ENCODE peak calls at places on chromosome 15, in six cellular contexts. K is thoracic aorta, I is psoas muscle, L is suprapubic skin, H is SK-N-SH, S is mesenchymal stem cell. N is an unnamed sample.

GRCh38 chr15:50333229-50333628 is 21.8 kb downstream of the GABPB1 start:
- DNase-seq in H (no peak), I (no peak), K (no peak), L (no peak), S (no peak), N (no peak)

GRCh38 chr15:90351479-90352108 is 490 bp upstream of the ZNF774 start:
- DNase-seq in K (no peak), I (no peak), H (no peak), S (no peak), L (no peak), N (peak; percentile 86)

GRCh38 chr15:100918690-100919480 is at the start of gene LRRK1:
- DNase-seq in L (no peak), H (peak; percentile 83), K (no peak), S (peak; percentile 55), I (peak; percentile 61), N (peak; percentile 88)

GRCh38 chr15:32818758-32819405 is 101.1 kb downstream of the GREM1 start:
- DNase-seq in H (no peak), I (no peak), L (no peak), K (no peak), S (peak; percentile 86), N (peak; percentile 13)

GRCh38 chr15:50907866-50908208 is 646 bp upstream of the AP4E1 start:
- DNase-seq in I (no peak), S (peak; percentile 61), K (no peak), H (no peak), L (no peak), N (no peak)

GRCh38 chr15:23518104-23518503 is 47.4 kb upstream of the MKRN3 start:
- DNase-seq in H (no peak), I (no peak), L (no peak), S (no peak), K (no peak), N (no peak)

GRCh38 chr15:67828969-67829646 is 3.8 kb downstream of the SKOR1 start:
- DNase-seq in I (peak; percentile 29), H (no peak), L (no peak), K (no peak), S (no peak), N (peak; percentile 68)

GRCh38 chr15:64528871-64529270 is 68.5 kb downstream of the ZNF609 start:
- DNase-seq in H (no peak), L (no peak), K (no peak), I (no peak), S (no peak), N (no peak)

GRCh38 chr15:68681836-68682235 is 103.0 kb downstream of the CORO2B start:
- DNase-seq in L (peak; percentile 72), S (no peak), K (no peak), H (no peak), I (no peak), N (peak; percentile 35)

GRCh38 chr15:65952425-65953053 is 83.2 kb downstream of the RAB11A start:
- DNase-seq in L (no peak), K (no peak), I (no peak), H (no peak), S (peak; percentile 69), N (peak; percentile 75)

GRCh38 chr15:87781959-87782625 is 474.4 kb downstream of the NTRK3 start:
- DNase-seq in L (no peak), S (no peak), K (no peak), I (no peak), H (no peak), N (no peak)

GRCh38 chr15:85518979-85519761 is 138.8 kb downstream of the AKAP13 start:
- DNase-seq in L (no peak), K (no peak), I (no peak), H (no peak), S (peak; percentile 29), N (no peak)

GRCh38 chr15:76098685-76099084 is 38.9 kb downstream of the TMEM266 start:
- DNase-seq in H (no peak), K (no peak), S (no peak), L (no peak), I (no peak), N (no peak)

GRCh38 chr15:78810003-78810376 is 1.3 kb downstream of the ADAMTS7 start:
- DNase-seq in L (no peak), H (no peak), K (no peak), S (no peak), I (no peak), N (no peak)
- H3K4me3 ChIP-seq in L (peak overlapping the region; percentile 64), H (peak overlapping the region; percentile 65), K (peak overlapping the region; percentile 97), S (peak overlapping the region; percentile 75), I (peak overlapping the region; percentile 80), N (peak overlapping the region; percentile 79)

DNA sequence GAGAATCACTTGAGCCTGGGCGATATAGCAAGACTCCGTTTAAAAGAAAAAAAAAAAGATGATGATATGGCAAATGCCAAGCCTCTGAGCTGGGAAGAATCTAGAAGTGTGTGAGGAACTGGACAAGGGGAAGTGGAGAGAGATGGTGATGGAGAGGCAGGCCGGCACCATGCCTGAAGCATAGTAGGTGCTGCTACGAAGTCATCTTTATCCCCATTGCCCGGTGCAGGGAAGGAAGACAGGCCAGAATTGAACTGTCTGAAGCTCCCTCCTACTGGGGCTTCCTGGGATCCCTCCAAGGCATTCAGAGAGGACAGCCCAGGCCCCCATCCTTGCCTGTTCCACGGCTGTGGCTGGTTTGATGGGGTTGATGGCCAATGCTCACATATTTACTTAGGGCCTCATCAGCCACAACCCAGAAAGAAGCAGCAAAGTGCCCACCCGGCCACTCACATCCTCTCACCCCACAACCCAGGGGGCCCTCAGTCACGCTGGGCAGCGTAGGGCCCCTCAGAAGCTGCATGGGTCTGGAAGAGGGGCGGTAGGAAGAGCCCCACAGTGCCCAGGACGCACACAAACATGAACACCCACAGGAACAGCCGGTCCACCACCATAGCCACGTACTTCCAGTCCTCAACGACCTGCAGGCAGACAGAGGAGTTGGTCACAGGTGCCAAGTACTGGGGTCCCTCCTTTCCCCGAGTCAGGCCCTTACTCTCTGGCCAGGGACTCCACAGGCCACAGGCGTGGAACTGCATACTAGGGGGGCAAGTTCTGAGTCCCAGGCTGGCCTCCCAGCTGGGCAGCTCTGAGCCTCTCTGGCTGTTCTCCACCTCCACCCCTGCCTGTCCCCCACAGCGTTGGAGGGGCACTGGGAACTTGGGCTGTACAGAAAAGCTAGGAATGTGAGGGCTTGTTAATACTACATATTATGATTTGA is 4.1 kb upstream of the CHRNA3 start:
- DNase-seq in K (no peak), S (no peak), H (no peak), I (no peak), L (peak; percentile 60), N (peak; percentile 28)
- H3K27me3 ChIP-seq in K (peaks cover 11% of the 10 kb centered on the region), S (peaks cover 95% of the 10 kb centered on the region), H (peaks cover 60% of the 10 kb centered on the region), I (peaks cover 44% of the 10 kb centered on the region), L (peaks cover 62% of the 10 kb centered on the region), N (peaks cover 24% of the 10 kb centered on the region)

DNA sequence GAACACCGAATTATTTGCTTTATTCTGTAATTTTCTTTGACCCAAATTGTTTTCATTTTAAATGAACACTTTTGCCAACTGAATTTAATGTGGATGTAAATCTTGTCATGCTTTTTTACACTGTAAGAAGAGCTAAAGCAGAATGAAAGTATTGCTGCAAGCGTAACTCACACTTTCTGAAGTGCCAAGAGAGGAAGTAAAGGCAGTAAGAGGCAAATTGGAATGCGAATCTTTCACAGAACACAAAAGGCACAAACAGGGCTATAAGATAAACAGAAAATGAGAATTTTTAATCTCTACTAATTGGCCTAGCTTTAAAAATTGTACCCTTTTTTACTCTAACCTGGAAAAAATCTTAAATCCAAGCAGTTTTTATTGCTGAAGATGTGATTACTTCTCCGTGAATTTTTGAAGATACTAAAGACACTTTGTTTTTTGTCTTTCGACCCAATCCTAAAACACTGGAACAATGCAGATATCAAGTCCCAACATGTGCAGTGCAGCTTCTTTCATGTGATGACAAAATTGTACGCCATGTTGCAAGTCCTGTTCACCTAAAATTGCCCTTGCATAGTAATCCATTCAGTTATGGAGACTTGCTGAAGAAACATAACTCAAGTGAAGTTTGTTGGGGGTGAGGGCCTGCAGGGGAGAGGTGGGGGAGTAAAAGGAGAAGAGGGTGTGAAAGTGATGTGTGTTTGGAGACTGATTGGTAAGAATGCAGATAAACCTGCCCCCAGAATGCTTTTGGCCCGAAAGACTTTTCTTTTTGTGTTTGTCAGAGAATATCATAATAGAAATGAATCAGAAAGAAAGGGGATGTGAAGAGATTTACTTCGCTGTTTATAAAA is 1.4 kb downstream of the ARID3B start:
- DNase-seq in K (no peak), I (no peak), H (no peak), S (no peak), L (no peak), N (no peak)
- H3K4me3 ChIP-seq in K (peak overlapping the region; percentile 99), I (peak overlapping the region; percentile 93), H (peak overlapping the region; percentile 86), S (no peak overlapping the region), L (peak overlapping the region; percentile 90), N (peak overlapping the region; percentile 95)

DNA sequence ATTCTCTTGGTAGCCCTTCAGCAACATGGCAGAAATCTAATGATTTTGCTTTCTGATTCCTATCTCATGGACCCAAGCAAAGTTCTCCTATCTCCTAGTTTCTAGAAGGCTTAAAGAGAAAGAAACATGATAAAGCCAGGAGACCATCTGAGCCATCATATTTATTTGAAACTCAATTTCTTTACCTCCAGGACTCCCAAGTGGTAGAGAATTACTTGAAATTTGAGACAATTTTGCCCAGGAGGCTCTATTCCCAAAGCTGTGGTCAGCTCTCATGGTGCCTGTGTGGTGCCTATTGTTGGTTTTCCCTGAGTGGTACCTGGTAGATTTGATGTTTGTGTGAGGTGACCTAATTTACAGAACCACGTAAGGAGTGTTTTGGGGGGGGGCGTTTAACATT is 38.8 kb downstream of the CHP1 start:
- DNase-seq in H (no peak), K (no peak), L (no peak), S (no peak), I (no peak), N (no peak)
- H3K27me3 ChIP-seq in H (no peaks in the 10 kb centered on the region), K (no peaks in the 10 kb centered on the region), L (no peaks in the 10 kb centered on the region), S (no peaks in the 10 kb centered on the region), I (no peaks in the 10 kb centered on the region), N (no peaks in the 10 kb centered on the region)

GRCh38 chr15:70491183-70491621 is 272.2 kb downstream of the UACA start:
- DNase-seq in L (no peak), I (no peak), S (peak; percentile 56), K (no peak), H (no peak), N (no peak)

GRCh38 chr15:70491641-70492040 is 271.7 kb downstream of the UACA start:
- DNase-seq in I (no peak), K (no peak), L (no peak), H (no peak), S (no peak), N (no peak)

GRCh38 chr15:70493376-70493775 is 270.0 kb downstream of the UACA start:
- DNase-seq in L (no peak), I (no peak), K (no peak), S (no peak), H (no peak), N (no peak)

GRCh38 chr15:70493787-70494514 is 269.4 kb downstream of the UACA start:
- DNase-seq in I (no peak), L (no peak), H (no peak), S (peak; percentile 78), K (no peak), N (no peak)

DNA sequence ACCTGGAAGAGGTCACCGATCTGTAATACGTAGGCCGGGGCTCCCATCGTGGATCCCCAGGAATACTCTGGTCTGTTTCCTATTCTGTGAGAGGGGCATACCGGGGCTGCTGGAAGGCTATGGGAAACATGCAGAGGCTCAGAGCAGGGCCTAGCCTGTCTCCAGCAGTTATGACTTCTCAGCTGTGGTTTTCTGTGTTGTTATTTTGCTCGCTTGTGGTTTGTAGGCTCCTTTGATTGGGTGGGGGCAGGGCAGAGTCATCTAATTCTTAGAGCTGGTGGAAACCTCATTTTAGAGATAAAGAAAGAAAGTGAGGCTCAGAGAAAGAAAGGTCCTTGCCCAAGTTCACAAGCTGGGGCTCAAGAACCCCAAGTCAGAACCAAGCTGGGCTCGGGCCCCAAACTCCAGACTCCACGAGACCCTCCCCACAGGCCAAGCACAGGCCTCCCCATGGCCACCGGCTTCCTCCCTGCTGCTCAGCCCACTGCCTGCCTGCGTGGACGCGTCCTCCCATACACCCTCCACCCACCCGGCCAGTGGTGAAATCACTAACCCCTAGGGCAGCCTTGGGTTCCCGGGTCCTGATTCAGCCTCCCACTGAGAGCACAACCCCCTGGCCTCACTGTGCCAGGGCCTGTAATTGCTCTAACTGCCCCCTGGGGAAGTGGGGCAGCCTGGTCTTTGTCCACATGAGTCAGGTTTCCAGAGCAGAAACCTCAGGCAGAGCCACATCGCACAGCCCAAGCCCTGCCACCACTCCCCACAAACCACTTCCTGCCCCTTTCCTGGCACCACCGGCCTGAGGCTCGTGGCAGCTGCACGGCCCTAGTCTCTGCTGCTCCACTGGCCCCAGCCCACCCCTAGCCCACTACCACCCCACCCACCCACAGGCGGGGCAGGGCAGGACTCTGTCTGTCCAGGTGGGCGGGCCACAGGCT is 270.8 kb downstream of the UACA start:
- DNase-seq in S (peak; percentile 94), H (peak; percentile 80), K (no peak), L (no peak), I (peak; percentile 66), N (no peak)
- H3K4me3 ChIP-seq in S (no peak overlapping the region), H (no peak overlapping the region), K (no peak overlapping the region), L (no peak overlapping the region), I (no peak overlapping the region), N (no peak overlapping the region)

N was measured in H7.